ENCODE peak calls at places on chromosomes 1 and 21, in five cellular contexts. One of them, this sample, is unnamed.

GRCh38 chr1:164363980-164364379 is 195.0 kb upstream of the PBX1 start:
- DNase-seq in fibroblast of lung: no peak
- DNase-seq in suprapubic skin: no peak
- DNase-seq in H7: no peak
- DNase-seq in GM23248: no peak
- DNase-seq in this sample: no peak

GRCh38 chr1:32364836-32365235 is 2.5 kb downstream of the TSSK3 start:
- DNase-seq in fibroblast of lung: no peak
- DNase-seq in suprapubic skin: no peak
- DNase-seq in H7: no peak
- DNase-seq in GM23248: no peak
- DNase-seq in this sample: no peak

GRCh38 chr1:86916752-86917151 is 2.3 kb downstream of the HS2ST1 start:
- DNase-seq in fibroblast of lung: no peak
- DNase-seq in suprapubic skin: no peak
- DNase-seq in H7: no peak
- DNase-seq in GM23248: no peak
- DNase-seq in this sample: no peak

GRCh38 chr1:68046885-68047658 is 3.4 kb downstream of the DIRAS3 start:
- DNase-seq in fibroblast of lung: no peak
- DNase-seq in suprapubic skin: peak
- DNase-seq in H7: no peak
- DNase-seq in GM23248: no peak
- DNase-seq in this sample: no peak

GRCh38 chr1:115642168-115643072 is 650 bp downstream of the VANGL1 start:
- DNase-seq in fibroblast of lung: peak
- DNase-seq in suprapubic skin: no peak
- DNase-seq in H7: peak
- DNase-seq in GM23248: peak
- DNase-seq in this sample: no peak

GRCh38 chr1:42973304-42973703 is 14.6 kb upstream of the SLC2A1 start:
- DNase-seq in fibroblast of lung: peak
- DNase-seq in suprapubic skin: no peak
- DNase-seq in H7: no peak
- DNase-seq in GM23248: peak
- DNase-seq in this sample: no peak

GRCh38 chr21:16192900-16193299 is 463.1 kb downstream of the USP25 start:
- DNase-seq in fibroblast of lung: peak
- DNase-seq in suprapubic skin: no peak
- DNase-seq in H7: no peak
- DNase-seq in GM23248: peak
- DNase-seq in this sample: no peak

GRCh38 chr1:184260382-184260781 is 126.4 kb upstream of the C1orf21 start:
- DNase-seq in fibroblast of lung: peak
- DNase-seq in suprapubic skin: no peak
- DNase-seq in H7: no peak
- DNase-seq in GM23248: peak
- DNase-seq in this sample: no peak

GRCh38 chr1:167491586-167492408 is 26.5 kb downstream of the CD247 start:
- DNase-seq in fibroblast of lung: no peak
- DNase-seq in suprapubic skin: no peak
- DNase-seq in H7: peak
- DNase-seq in GM23248: no peak
- DNase-seq in this sample: no peak

GRCh38 chr1:93692983-93693591 is 11.4 kb upstream of the BCAR3 start:
- DNase-seq in fibroblast of lung: peak
- DNase-seq in suprapubic skin: no peak
- DNase-seq in H7: no peak
- DNase-seq in GM23248: peak
- DNase-seq in this sample: no peak

GRCh38 chr1:43177691-43178090 is 5.6 kb downstream of the CFAP57 start:
- DNase-seq in fibroblast of lung: no peak
- DNase-seq in suprapubic skin: no peak
- DNase-seq in H7: no peak
- DNase-seq in GM23248: no peak
- DNase-seq in this sample: no peak

GRCh38 chr1:108747128-108747827 is 804 bp downstream of the STXBP3 start:
- DNase-seq in fibroblast of lung: peak
- DNase-seq in suprapubic skin: peak
- DNase-seq in H7: peak
- DNase-seq in GM23248: peak
- DNase-seq in this sample: peak

GRCh38 chr1:102941364-102941947 is 166.9 kb downstream of the COL11A1 start:
- DNase-seq in fibroblast of lung: peak
- DNase-seq in suprapubic skin: no peak
- DNase-seq in H7: no peak
- DNase-seq in GM23248: no peak
- DNase-seq in this sample: no peak

GRCh38 chr1:31771891-31772668 is 7.9 kb upstream of the ADGRB2 start:
- DNase-seq in fibroblast of lung: no peak
- DNase-seq in suprapubic skin: no peak
- DNase-seq in H7: peak
- DNase-seq in GM23248: peak
- DNase-seq in this sample: no peak

GRCh38 chr1:15525043-15525958 is 1.3 kb upstream of the CASP9 start:
- DNase-seq in fibroblast of lung: peak
- DNase-seq in suprapubic skin: peak
- DNase-seq in H7: no peak
- DNase-seq in GM23248: peak
- DNase-seq in this sample: peak

GRCh38 chr1:15062479-15063099 is 91.0 kb upstream of the TMEM51 start:
- DNase-seq in fibroblast of lung: no peak
- DNase-seq in suprapubic skin: no peak
- DNase-seq in H7: peak
- DNase-seq in GM23248: no peak
- DNase-seq in this sample: no peak

GRCh38 chr1:209624516-209625204 is 27.6 kb downstream of the LAMB3 start:
- DNase-seq in fibroblast of lung: no peak
- DNase-seq in suprapubic skin: no peak
- DNase-seq in H7: no peak
- DNase-seq in GM23248: no peak
- DNase-seq in this sample: no peak

GRCh38 chr21:33308586-33309490 is 15.9 kb upstream of the IFNAR1 start:
- DNase-seq in fibroblast of lung: peak
- DNase-seq in suprapubic skin: no peak
- DNase-seq in H7: no peak
- DNase-seq in GM23248: no peak
- DNase-seq in this sample: peak

GRCh38 chr1:156601122-156601830 is at the start of gene GPATCH4:
- DNase-seq in fibroblast of lung: peak
- DNase-seq in suprapubic skin: peak
- DNase-seq in H7: peak
- DNase-seq in GM23248: peak
- DNase-seq in this sample: peak

GRCh38 chr1:111099289-111099688 is 40.6 kb downstream of the DRAM2 start:
- DNase-seq in fibroblast of lung: no peak
- DNase-seq in suprapubic skin: no peak
- DNase-seq in H7: no peak
- DNase-seq in GM23248: no peak
- DNase-seq in this sample: no peak

GRCh38 chr1:15168479-15168878 is 14.9 kb downstream of the TMEM51 start:
- DNase-seq in fibroblast of lung: peak
- DNase-seq in suprapubic skin: no peak
- DNase-seq in H7: no peak
- DNase-seq in GM23248: peak
- DNase-seq in this sample: no peak

GRCh38 chr1:168894397-168894796 is 165.4 kb upstream of the DPT start:
- DNase-seq in fibroblast of lung: no peak
- DNase-seq in suprapubic skin: no peak
- DNase-seq in H7: no peak
- DNase-seq in GM23248: peak
- DNase-seq in this sample: no peak
- H3K4me3 ChIP-seq in fibroblast of lung: no peak
- H3K4me3 ChIP-seq in suprapubic skin: no peak
- H3K4me3 ChIP-seq in H7: no peak
- H3K4me3 ChIP-seq in GM23248: no peak
- H3K4me3 ChIP-seq in this sample: no peak

DNA sequence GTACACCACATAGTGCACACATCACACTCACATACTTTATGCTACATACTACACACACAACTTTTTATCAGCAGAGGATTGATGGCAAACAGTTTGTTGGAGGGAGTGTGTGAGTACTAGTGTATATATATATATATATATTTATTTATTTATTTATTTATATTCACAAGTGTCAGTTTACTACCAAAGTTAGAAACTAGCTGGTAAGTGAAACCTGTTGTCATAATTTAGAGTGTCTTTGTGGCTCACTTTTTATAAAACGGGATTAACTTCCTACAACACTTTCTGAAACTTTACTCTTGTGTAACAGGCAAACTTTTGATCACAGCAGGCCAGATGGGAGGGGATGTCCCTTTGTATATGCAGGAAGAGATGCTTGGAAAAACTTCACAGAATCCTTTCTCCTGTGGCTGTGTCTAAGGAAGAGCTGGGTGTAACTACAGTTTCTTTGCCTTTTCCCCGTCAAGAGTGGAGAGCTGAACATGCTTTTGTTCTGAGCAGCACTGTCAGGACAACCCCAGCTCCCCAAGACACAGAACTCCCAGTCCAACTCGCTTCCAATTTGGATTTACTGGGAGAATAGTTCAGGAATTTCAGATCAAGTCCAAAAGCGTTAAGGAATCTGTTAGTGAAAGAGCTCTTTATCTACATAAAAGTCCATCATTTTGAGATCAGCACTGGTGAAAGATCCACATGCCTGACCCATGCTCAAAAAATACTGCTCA is 1.8 kb upstream of the SAMD13 start:
- DNase-seq in fibroblast of lung: peak
- DNase-seq in suprapubic skin: no peak
- DNase-seq in H7: peak
- DNase-seq in GM23248: peak
- DNase-seq in this sample: no peak
- H3K4me3 ChIP-seq in fibroblast of lung: peak
- H3K4me3 ChIP-seq in suprapubic skin: peak
- H3K4me3 ChIP-seq in H7: no peak
- H3K4me3 ChIP-seq in GM23248: peak
- H3K4me3 ChIP-seq in this sample: peak

DNA sequence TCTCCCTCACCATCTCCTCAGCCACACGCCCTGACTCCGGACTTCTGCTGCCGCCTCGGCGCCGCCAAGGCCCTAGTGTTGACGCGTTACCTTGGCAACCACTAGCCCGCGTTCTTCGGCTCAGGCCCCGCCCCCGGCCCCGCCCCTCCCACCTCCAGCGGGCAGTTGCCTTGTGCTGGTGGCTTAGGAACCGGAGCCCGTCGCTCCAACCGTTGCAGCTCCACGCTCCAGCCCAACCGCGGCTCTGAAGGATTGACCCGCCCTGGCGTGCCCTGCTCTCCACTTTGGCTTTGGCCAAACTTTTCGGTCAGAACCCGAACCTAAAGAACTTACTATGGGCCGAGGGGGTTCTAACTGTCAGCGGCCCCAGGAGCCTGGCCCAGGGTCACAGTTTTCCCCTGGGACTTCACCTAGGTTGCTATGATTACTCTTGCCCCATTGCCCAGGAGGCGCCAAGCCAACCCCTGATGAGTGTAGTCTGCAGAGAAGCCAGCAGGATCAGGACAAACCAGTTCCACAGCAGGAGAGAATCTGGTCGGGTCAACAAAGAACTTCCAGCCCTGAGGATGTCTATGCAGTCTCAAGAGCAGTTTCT is at the start of gene CFAP45:
- DNase-seq in fibroblast of lung: peak
- DNase-seq in suprapubic skin: peak
- DNase-seq in H7: peak
- DNase-seq in GM23248: peak
- DNase-seq in this sample: no peak
- H3K4me3 ChIP-seq in fibroblast of lung: no peak
- H3K4me3 ChIP-seq in suprapubic skin: peak
- H3K4me3 ChIP-seq in H7: peak
- H3K4me3 ChIP-seq in GM23248: no peak
- H3K4me3 ChIP-seq in this sample: no peak

DNA sequence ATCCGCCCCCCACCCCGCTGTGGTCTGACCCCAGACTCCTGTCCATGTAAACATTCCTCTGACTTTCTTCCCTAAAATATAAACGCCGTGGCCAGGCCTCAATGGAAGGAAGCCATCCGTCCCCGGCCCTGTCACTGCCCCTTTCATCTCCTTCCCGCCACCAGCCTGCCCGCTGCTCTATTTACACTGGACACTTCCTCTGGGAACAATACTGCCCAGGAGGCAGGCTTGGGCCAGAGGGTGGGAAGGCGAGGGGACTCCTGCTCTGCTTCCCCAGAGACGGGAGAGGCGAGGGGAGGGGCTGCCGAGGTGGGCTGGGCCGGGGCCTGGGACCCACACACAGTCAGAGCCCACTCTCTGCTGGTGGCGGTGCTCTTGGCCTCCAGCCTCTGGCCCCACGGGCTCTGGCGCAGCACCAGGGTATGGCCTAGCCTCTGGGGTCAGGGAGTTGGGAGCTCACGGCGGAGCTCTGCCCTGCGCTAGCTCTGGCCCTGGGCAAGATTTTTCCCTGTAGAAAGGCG is 128.1 kb downstream of the CASZ1 start:
- DNase-seq in fibroblast of lung: no peak
- DNase-seq in suprapubic skin: no peak
- DNase-seq in H7: peak
- DNase-seq in GM23248: no peak
- DNase-seq in this sample: no peak
- H3K4me3 ChIP-seq in fibroblast of lung: no peak
- H3K4me3 ChIP-seq in suprapubic skin: no peak
- H3K4me3 ChIP-seq in H7: no peak
- H3K4me3 ChIP-seq in GM23248: no peak
- H3K4me3 ChIP-seq in this sample: no peak

GRCh38 chr1:1565340-1565739 is 9.3 kb downstream of the SSU72 start:
- DNase-seq in fibroblast of lung: no peak
- DNase-seq in suprapubic skin: no peak
- DNase-seq in H7: no peak
- DNase-seq in GM23248: no peak
- DNase-seq in this sample: no peak
- H3K4me3 ChIP-seq in fibroblast of lung: no peak
- H3K4me3 ChIP-seq in suprapubic skin: no peak
- H3K4me3 ChIP-seq in H7: no peak
- H3K4me3 ChIP-seq in GM23248: no peak
- H3K4me3 ChIP-seq in this sample: no peak

DNA sequence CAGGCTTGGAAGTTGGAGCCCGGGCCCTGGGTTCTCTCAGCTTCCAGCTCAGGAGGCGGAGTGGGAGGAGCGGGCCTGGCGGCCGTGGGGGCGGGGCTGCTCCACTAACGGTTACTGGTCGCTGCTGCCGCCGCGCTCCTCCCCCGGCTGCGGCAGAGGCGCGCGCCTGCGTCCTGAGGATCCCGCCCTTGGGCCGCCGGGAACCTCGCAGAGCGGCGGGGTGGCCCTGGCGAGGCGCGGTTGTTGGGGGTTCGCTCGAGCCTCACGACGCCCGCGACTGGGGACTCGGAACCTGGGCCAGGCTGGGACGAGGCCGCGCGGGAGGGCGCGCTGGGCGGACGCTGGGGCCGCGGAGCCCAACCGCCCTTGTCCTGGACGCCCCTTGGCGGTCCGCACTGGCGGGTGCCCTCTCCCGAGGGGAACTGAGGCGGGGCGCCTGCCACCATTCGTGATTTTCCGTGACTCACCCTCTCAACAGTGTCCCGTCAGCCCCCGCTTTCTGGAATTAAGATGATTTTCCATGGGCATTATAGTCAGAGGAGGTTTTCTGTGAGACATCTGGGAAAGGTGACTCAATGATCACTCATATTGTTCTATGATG is 34.1 kb downstream of the OR2G3 start:
- DNase-seq in fibroblast of lung: peak
- DNase-seq in suprapubic skin: peak
- DNase-seq in H7: peak
- DNase-seq in GM23248: peak
- DNase-seq in this sample: no peak
- H3K4me3 ChIP-seq in fibroblast of lung: no peak
- H3K4me3 ChIP-seq in suprapubic skin: peak
- H3K4me3 ChIP-seq in H7: peak
- H3K4me3 ChIP-seq in GM23248: no peak
- H3K4me3 ChIP-seq in this sample: no peak